ENCODE peak calls at places on chromosome 3, in seven cellular contexts. S is ELR; X is hepatocyte; I is A172; F is fibroblast of lung; B is RWPE1; U is stimulated activated CD8-positive, alpha-beta memory T cell treated with anti-CD3 and anti-CD28 coated beads, Interleukin-4, amount 100 ng/mL, for 1 hour. Q is an unnamed sample.

GRCh38 chr3:66376568-66376967 is 124.3 kb downstream of the LRIG1 start:
- DNase-seq in B (peak), U (no peak), S (peak), I (peak), F (peak), X (peak), Q (peak)

GRCh38 chr3:15382405-15382923 is 44.9 kb downstream of the METTL6 start:
- DNase-seq in I (peak), B (no peak), U (no peak), F (no peak), S (no peak), X (no peak), Q (no peak)

GRCh38 chr3:53589201-53589600 is 94.8 kb downstream of the CACNA1D start:
- DNase-seq in B (no peak), S (no peak), X (no peak), U (no peak), I (no peak), F (no peak), Q (no peak)

GRCh38 chr3:151552589-151552988 is 91.7 kb upstream of the IGSF10 start:
- DNase-seq in F (peak), X (no peak), S (no peak), U (no peak), I (peak), B (no peak), Q (no peak)

GRCh38 chr3:50374363-50375108 is 15.2 kb upstream of the TMEM115 start:
- DNase-seq in X (no peak), S (no peak), U (no peak), I (no peak), F (no peak), B (no peak), Q (no peak)

GRCh38 chr3:50205719-50206276 is 727 bp downstream of the SLC38A3 start:
- DNase-seq in X (peak), B (no peak), U (no peak), I (no peak), S (no peak), F (peak), Q (no peak)

GRCh38 chr3:67715911-67716310 is 61.5 kb upstream of the SUCLG2 start:
- DNase-seq in F (peak), X (no peak), B (no peak), I (no peak), U (no peak), S (no peak), Q (no peak)

GRCh38 chr3:158420654-158421396 is 150.2 kb upstream of the MLF1 start:
- DNase-seq in S (peak), X (no peak), B (peak), I (peak), F (peak), U (no peak), Q (no peak)

GRCh38 chr3:35739181-35739809 is 100.0 kb downstream of the ARPP21 start:
- DNase-seq in S (no peak), I (no peak), B (no peak), U (no peak), F (no peak), X (no peak), Q (no peak)

GRCh38 chr3:127171721-127172120 is 21.2 kb upstream of the PRR23E start:
- DNase-seq in X (no peak), F (no peak), U (no peak), B (no peak), S (no peak), I (no peak), Q (no peak)

GRCh38 chr3:159538507-159538906 is 450.1 kb upstream of the IL12A start:
- DNase-seq in I (no peak), F (no peak), X (no peak), U (no peak), B (no peak), S (no peak), Q (no peak)

GRCh38 chr3:138549578-138549977 is 44.5 kb downstream of the CEP70 start:
- DNase-seq in X (no peak), I (no peak), S (no peak), B (no peak), F (no peak), U (no peak), Q (no peak)

GRCh38 chr3:172125053-172125452 is 85.7 kb downstream of the FNDC3B start:
- DNase-seq in B (no peak), I (no peak), S (no peak), U (no peak), X (no peak), F (no peak), Q (no peak)

GRCh38 chr3:187770224-187770623 is 25.0 kb upstream of the BCL6 start:
- DNase-seq in S (no peak), F (no peak), X (no peak), I (no peak), U (no peak), B (no peak), Q (no peak)

GRCh38 chr3:149368201-149368849 is 9.1 kb downstream of the TM4SF1 start:
- DNase-seq in B (no peak), X (no peak), I (no peak), F (no peak), S (peak), U (no peak), Q (peak)

GRCh38 chr3:179673522-179673921 is 20.7 kb downstream of the USP13 start:
- DNase-seq in X (no peak), U (no peak), B (no peak), I (no peak), S (no peak), F (no peak), Q (no peak)

GRCh38 chr3:153881201-153881600 is 240.0 kb upstream of the ARHGEF26 start:
- DNase-seq in U (no peak), S (peak), F (peak), I (no peak), B (peak), X (peak), Q (peak)

GRCh38 chr3:185815391-185816282 is 9.2 kb downstream of the IGF2BP2 start:
- DNase-seq in B (no peak), I (no peak), F (peak), U (no peak), X (no peak), S (peak), Q (no peak)

GRCh38 chr3:114115151-114115550 is 58.6 kb downstream of the QTRT2 start:
- DNase-seq in X (no peak), I (no peak), F (peak), S (no peak), B (no peak), U (no peak), Q (no peak)

GRCh38 chr3:118244761-118245160 is 789.9 kb downstream of the IGSF11 start:
- DNase-seq in B (no peak), U (no peak), S (no peak), F (no peak), I (no peak), X (no peak), Q (no peak)

GRCh38 chr3:56422316-56422715 is 46.0 kb downstream of the ERC2 start:
- DNase-seq in I (no peak), X (no peak), B (no peak), S (no peak), F (no peak), U (no peak), Q (no peak)

GRCh38 chr3:127697531-127698240 is 24.9 kb downstream of the ABTB1 start:
- DNase-seq in S (peak), I (no peak), B (peak), U (no peak), F (peak), X (peak), Q (peak)

GRCh38 chr3:187021748-187022402 is 91.5 kb downstream of the ST6GAL1 start:
- DNase-seq in U (no peak), I (no peak), B (no peak), F (no peak), S (peak), X (no peak), Q (no peak)

GRCh38 chr3:189908646-189909045 is 212.1 kb downstream of the P3H2 start:
- DNase-seq in S (peak), F (peak), X (no peak), B (peak), I (peak), U (no peak), Q (peak)

GRCh38 chr3:156547637-156548036 is 7.3 kb downstream of the SSR3 start:
- DNase-seq in U (no peak), X (no peak), S (no peak), I (no peak), B (peak), F (peak), Q (no peak)

GRCh38 chr3:96863129-96863740 is 48.8 kb downstream of the EPHA6 start:
- DNase-seq in X (peak), U (no peak), I (peak), B (peak), S (peak), F (peak), Q (peak)

GRCh38 chr3:195180490-195181106 is 90.4 kb downstream of the XXYLT1 start:
- DNase-seq in B (no peak), I (no peak), X (no peak), S (no peak), U (no peak), F (no peak), Q (no peak)

GRCh38 chr3:140224307-140224706 is 289.3 kb downstream of the CLSTN2 start:
- DNase-seq in I (no peak), S (no peak), B (no peak), U (no peak), X (no peak), F (no peak), Q (no peak)

GRCh38 chr3:43177092-43177491 is 71.2 kb upstream of the POMGNT2 start:
- DNase-seq in X (no peak), S (no peak), I (no peak), U (no peak), F (no peak), B (no peak), Q (no peak)

GRCh38 chr3:11539677-11540076 is 104.0 kb downstream of the VGLL4 start:
- DNase-seq in I (no peak), F (no peak), S (no peak), B (no peak), X (peak), U (no peak), Q (no peak)

GRCh38 chr3:23041918-23042696 is 161.0 kb upstream of the UBE2E2 start:
- DNase-seq in F (peak), U (no peak), S (peak), I (no peak), B (peak), X (no peak), Q (no peak)

Q was measured in RKO.